ENCODE peak calls at places on chromosomes 4 and X, in eight cellular contexts. Z is IMR-90, J is HepG2, F is A549, V is testis, L is heart left ventricle, T is sigmoid colon, U is Peyer's patch. S is an unnamed sample.

GRCh38 chr4:182246401-182247205 is 3.4 kb downstream of the TENM3 start:
- DNase-seq in L (no peak), J (no peak), T (no peak), Z (peak; percentile 78), F (no peak), V (no peak), U (no peak), S (no peak)

GRCh38 chr4:151163855-151164254 is 64.4 kb downstream of the RPS3A start:
- DNase-seq in V (no peak), Z (no peak), L (no peak), F (no peak), U (no peak), J (no peak), T (no peak), S (no peak)

GRCh38 chr4:37427193-37427592 is 182.7 kb downstream of the NWD2 start:
- DNase-seq in T (no peak), L (no peak), V (no peak), Z (no peak), U (no peak), J (no peak), F (no peak), S (no peak)

GRCh38 chr4:74451214-74451661 is 6.3 kb downstream of the AREG start:
- DNase-seq in V (no peak), F (peak; percentile 30), Z (peak; percentile 71), L (no peak), T (no peak), U (no peak), J (peak; percentile 60), S (no peak)

GRCh38 chrX:44072631-44073030 is 99.4 kb upstream of the NDP start:
- DNase-seq in F (no peak), V (no peak), T (no peak), L (no peak), Z (no peak), J (no peak), U (no peak), S (no peak)

GRCh38 chrX:94123062-94123461 is 449.1 kb downstream of the FAM133A start:
- DNase-seq in U (no peak), Z (no peak), J (no peak), F (no peak), L (no peak), V (no peak), T (no peak), S (no peak)

GRCh38 chr4:101649790-101650450 is 140.6 kb upstream of the BANK1 start:
- DNase-seq in Z (no peak), J (no peak), V (no peak), L (no peak), F (no peak), T (no peak), U (no peak), S (no peak)

GRCh38 chr4:187617117-187617516 is 378.5 kb upstream of the ZFP42 start:
- DNase-seq in U (no peak), V (no peak), F (no peak), T (no peak), L (no peak), Z (peak; percentile 23), J (no peak), S (no peak)

GRCh38 chrX:21940356-21940829 is at the start of gene SMS:
- DNase-seq in L (peak; percentile 86), T (peak; percentile 90), Z (peak; percentile 75), J (peak; percentile 32), V (peak; percentile 72), F (peak; percentile 62), U (peak; percentile 58), S (peak; percentile 81)

GRCh38 chrX:129650821-129651510 is 3.8 kb downstream of the APLN start:
- DNase-seq in T (no peak), Z (no peak), L (no peak), F (no peak), J (no peak), U (no peak), V (no peak), S (no peak)

GRCh38 chr4:146585761-146586333 is 52.8 kb upstream of the POU4F2 start:
- DNase-seq in L (no peak), F (no peak), J (no peak), U (no peak), Z (peak; percentile 46), V (no peak), T (no peak), S (no peak)

GRCh38 chrX:109774706-109775105 is 41.6 kb upstream of the ACSL4 start:
- DNase-seq in T (no peak), L (no peak), U (no peak), J (peak; percentile 79), V (no peak), F (peak; percentile 11), Z (peak; percentile 77), S (no peak)

GRCh38 chrX:9605484-9605883 is 140.6 kb downstream of the TBL1X start:
- DNase-seq in F (no peak), J (no peak), U (no peak), L (no peak), V (no peak), Z (no peak), T (no peak), S (no peak)

GRCh38 chr4:153267013-153267412 is 62.8 kb downstream of the TRIM2 start:
- DNase-seq in J (no peak), T (no peak), V (no peak), U (no peak), L (no peak), Z (peak; percentile 72), F (no peak), S (no peak)

GRCh38 chr4:104878936-104879335 is 267.7 kb upstream of the TET2 start:
- DNase-seq in F (no peak), U (no peak), L (no peak), J (no peak), Z (no peak), V (no peak), T (no peak), S (no peak)

GRCh38 chr4:65999518-65999871 is 329.2 kb upstream of the EPHA5 start:
- DNase-seq in V (no peak), T (no peak), L (no peak), U (no peak), Z (no peak), J (no peak), F (no peak), S (no peak)

GRCh38 chr4:42558156-42558555 is 98.7 kb downstream of the ATP8A1 start:
- DNase-seq in T (no peak), U (no peak), L (no peak), Z (no peak), V (no peak), J (no peak), F (no peak), S (no peak)

GRCh38 chr4:152896819-152897218 is 39.3 kb upstream of the FHDC1 start:
- DNase-seq in L (no peak), T (no peak), Z (peak; percentile 67), U (no peak), J (no peak), F (no peak), V (no peak), S (no peak)

DNA sequence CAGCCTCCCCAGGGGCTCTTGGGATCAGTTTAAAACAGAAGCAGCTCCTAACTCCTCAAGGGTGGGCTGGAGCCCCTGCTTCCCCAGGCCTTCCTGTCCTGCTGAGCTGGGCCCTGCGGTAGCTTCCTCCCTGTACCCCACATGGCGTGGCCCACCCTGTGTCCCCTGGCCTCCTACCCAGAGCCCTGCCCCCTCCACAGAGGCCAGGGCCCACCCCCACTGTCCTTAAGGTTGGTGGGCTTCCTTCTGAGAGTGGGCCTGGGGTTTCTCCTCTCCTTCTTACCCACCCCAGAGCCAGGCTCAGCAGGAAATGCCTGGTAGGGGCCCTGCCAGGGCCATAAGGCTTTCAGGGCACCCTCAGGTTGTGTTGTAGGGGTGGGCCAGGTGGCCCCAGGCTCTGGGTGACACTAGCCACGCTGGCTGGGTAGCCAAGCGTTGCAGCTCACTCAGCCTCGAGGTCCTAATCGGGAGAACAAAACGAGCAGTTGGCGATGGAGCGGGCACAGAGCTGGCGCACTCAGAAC is 11.6 kb downstream of the SH3BP2 start:
- DNase-seq in U (no peak), T (peak; percentile 59), L (no peak), J (no peak), Z (no peak), F (no peak), V (no peak), S (no peak)
- H3K4me1 ChIP-seq in U (peaks cover 86% of the 10 kb centered on the region), T (peaks cover 73% of the 10 kb centered on the region), L (peaks cover 88% of the 10 kb centered on the region), J (peaks cover 29% of the 10 kb centered on the region), Z (peaks cover 29% of the 10 kb centered on the region), F (peaks cover 20% of the 10 kb centered on the region), V (peaks cover 58% of the 10 kb centered on the region), S (peaks cover 28% of the 10 kb centered on the region)

DNA sequence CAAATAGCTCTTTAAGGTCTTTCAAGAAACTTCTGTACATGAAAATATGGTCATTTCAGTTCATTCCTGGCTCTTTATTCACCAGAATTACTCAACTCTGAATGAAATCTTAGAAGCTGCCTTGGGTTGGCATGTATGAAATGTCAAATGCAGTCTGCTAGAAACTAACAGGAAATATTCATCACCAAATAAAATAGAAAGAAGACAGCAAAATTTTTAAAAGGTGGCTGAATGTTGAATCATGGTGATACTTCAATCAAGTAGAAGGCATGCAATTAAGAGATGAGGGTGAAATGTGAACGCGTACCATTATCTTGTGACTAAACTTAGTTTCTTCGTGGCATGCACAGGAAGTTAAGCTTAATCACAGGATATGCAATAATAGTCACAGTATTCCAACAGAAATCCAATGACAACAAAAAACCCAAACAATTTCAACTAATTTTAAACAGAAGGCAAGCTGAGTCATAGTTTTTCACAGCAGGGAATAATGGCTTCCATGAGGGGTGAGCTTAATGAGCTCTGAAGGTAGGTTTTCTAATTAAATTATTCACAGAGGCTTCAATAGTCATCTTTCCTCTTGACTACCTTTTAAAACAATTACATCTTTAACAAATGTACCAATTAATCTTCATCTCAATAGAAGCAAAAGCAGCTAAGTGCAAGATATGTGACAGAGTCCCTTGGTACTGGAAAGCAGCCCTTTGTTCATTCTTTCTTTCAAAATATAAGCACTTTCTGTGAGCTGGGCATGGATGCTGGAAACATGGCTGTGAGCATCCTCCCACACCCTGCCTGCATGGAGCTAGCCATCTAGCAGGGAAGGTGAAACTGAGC is 44.5 kb downstream of the SCFD2 start:
- DNase-seq in L (no peak), J (no peak), U (no peak), Z (peak; percentile 86), T (no peak), F (no peak), V (no peak), S (no peak)
- TF ChIP-seq POLR2A in L (no peak), J (no peak), U (no peak), Z (no peak), T (no peak), F (no peak), V (no peak), S (no peak)

DNA sequence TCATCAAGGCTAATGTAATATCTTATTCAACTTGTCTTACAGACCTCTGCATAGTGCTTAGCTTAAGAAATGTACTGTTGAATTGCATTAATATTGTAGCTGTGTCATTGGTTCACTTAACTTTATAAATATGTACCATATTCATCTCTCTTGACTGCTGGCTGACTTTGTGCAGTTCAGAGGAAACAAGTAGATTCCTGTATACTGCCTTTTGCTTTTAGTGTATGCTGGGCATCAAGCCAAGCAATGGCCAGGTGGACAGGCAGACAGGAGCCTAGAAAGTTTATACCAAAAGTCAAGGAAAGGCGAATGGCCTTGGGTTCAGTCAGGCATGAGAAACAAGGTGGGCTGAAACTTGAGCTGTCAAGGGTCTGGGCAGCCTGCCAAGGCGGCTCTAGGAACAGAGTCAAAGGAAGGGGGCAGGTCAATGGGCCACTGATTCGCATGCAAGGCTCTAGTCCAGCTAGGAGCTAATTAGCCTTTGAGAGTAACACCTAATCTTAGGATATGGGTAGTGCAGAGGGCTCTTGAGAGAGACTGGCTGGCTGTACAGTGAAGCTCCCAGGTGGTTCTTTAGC is 78.9 kb upstream of the LEF1 start:
- DNase-seq in T (no peak), V (no peak), F (no peak), L (no peak), Z (no peak), J (no peak), U (no peak), S (no peak)
- H3K4me1 ChIP-seq in T (no peaks in the 10 kb centered on the region), V (no peaks in the 10 kb centered on the region), F (no peaks in the 10 kb centered on the region), L (no peaks in the 10 kb centered on the region), Z (no peaks in the 10 kb centered on the region), J (no peaks in the 10 kb centered on the region), U (no peaks in the 10 kb centered on the region), S (no peaks in the 10 kb centered on the region)

GRCh38 chrX:101417981-101418841 is 10.2 kb downstream of the HNRNPH2 start:
- DNase-seq in F (no peak), U (peak; percentile 51), T (peak; percentile 79), L (peak; percentile 76), V (peak; percentile 65), J (no peak), Z (no peak), S (peak; percentile 68)
- TF ChIP-seq POLR2A in F (peak; percentile 33), U (no peak), T (no peak), L (no peak), V (no peak), J (no peak), Z (no peak), S (no peak)

S was measured in ovary.